ENCODE peak calls at places on chromosomes 2 and 18, in eight cellular contexts. H is SJSA1; A is GM13977; Y is posterior vena cava; V is IMR-90; L is GM12891; P is activated CD4-positive, alpha-beta T cell treated with anti-CD3 and anti-CD28 coated beads, Interleukin-2, amount 50 U/mL, for 4 hours; R is RPMI7951. O is an unnamed sample.

GRCh38 chr18:63290456-63291200 is 28.9 kb downstream of the BCL2 start:
- DNase-seq in H (no peak), A (no peak), Y (no peak), V (no peak), L (no peak), P (peak), R (no peak), O (no peak)

GRCh38 chr18:10838594-10838993 is 310.8 kb downstream of the PIEZO2 start:
- DNase-seq in H (no peak), A (peak), Y (no peak), V (peak), L (no peak), P (no peak), R (peak), O (no peak)

GRCh38 chr18:3305933-3306332 is 44.0 kb downstream of the MYL12B start:
- DNase-seq in H (no peak), A (no peak), Y (no peak), V (peak), L (no peak), P (no peak), R (peak), O (peak)

GRCh38 chr2:63698825-63699548 is 110.2 kb downstream of the MDH1 start:
- DNase-seq in H (peak), A (peak), Y (peak), V (peak), L (no peak), P (no peak), R (peak), O (peak)

GRCh38 chr2:36352024-36352398 is 3.6 kb upstream of the CRIM1 start:
- DNase-seq in H (peak), A (no peak), Y (no peak), V (peak), L (no peak), P (no peak), R (peak), O (peak)

GRCh38 chr18:37442477-37442876 is 123.1 kb downstream of the CELF4 start:
- DNase-seq in H (no peak), A (no peak), Y (no peak), V (no peak), L (no peak), P (no peak), R (no peak), O (peak)

GRCh38 chr2:149365826-149366583 is 35.6 kb downstream of the LYPD6 start:
- DNase-seq in H (peak), A (no peak), Y (no peak), V (peak), L (no peak), P (no peak), R (peak), O (peak)

GRCh38 chr2:148829618-148830017 is 45.4 kb upstream of the KIF5C start:
- DNase-seq in H (no peak), A (no peak), Y (no peak), V (no peak), L (no peak), P (no peak), R (no peak), O (no peak)

GRCh38 chr2:222569826-222570225 is 86.1 kb downstream of the FARSB start:
- DNase-seq in H (no peak), A (no peak), Y (no peak), V (peak), L (no peak), P (no peak), R (no peak), O (no peak)

GRCh38 chr2:43759195-43759594 is 14.6 kb upstream of the DYNC2LI1 start:
- DNase-seq in H (peak), A (no peak), Y (no peak), V (peak), L (no peak), P (no peak), R (peak), O (no peak)

GRCh38 chr2:187549951-187550555 is 4.2 kb downstream of the TFPI start:
- DNase-seq in H (no peak), A (no peak), Y (no peak), V (no peak), L (no peak), P (no peak), R (no peak), O (no peak)

GRCh38 chr2:144835634-144836351 is 315.9 kb upstream of the ZEB2 start:
- DNase-seq in H (peak), A (no peak), Y (no peak), V (peak), L (no peak), P (no peak), R (peak), O (no peak)

GRCh38 chr2:14633031-14633430 is 514 bp downstream of the LRATD1 start:
- DNase-seq in H (no peak), A (peak), Y (no peak), V (no peak), L (no peak), P (no peak), R (no peak), O (no peak)

GRCh38 chr2:240440251-240440650 is 4.8 kb downstream of the GPC1 start:
- DNase-seq in H (no peak), A (no peak), Y (no peak), V (no peak), L (no peak), P (no peak), R (no peak), O (no peak)

GRCh38 chr18:79771446-79772107 is 26.2 kb upstream of the KCNG2 start:
- DNase-seq in H (no peak), A (no peak), Y (peak), V (no peak), L (no peak), P (no peak), R (no peak), O (no peak)

GRCh38 chr18:75865639-75866038 is 438.1 kb upstream of the SMIM21 start:
- DNase-seq in H (no peak), A (no peak), Y (no peak), V (no peak), L (no peak), P (no peak), R (no peak), O (no peak)

O was measured in G401.